ENCODE peak calls at places on chromosome 19, in nine cellular contexts. W, C, S, O, E, Y, U, K and T are unnamed samples.

GRCh38 chr19:19110410-19111137 is 27.7 kb downstream of the TMEM161A start:
- DNase-seq in W (no peak), C (no peak), S (no peak), O (no peak), E (no peak), Y (no peak), U (no peak), K (no peak), T (no peak)

GRCh38 chr19:20925481-20925880 is 2.4 kb downstream of the ZNF85 start:
- DNase-seq in W (no peak), C (no peak), S (no peak), O (no peak), E (no peak), Y (no peak), U (no peak), K (no peak), T (no peak)

GRCh38 chr19:6402834-6403608 is 10.1 kb upstream of the GTF2F1 start:
- DNase-seq in W (no peak), C (peak; percentile 86), S (no peak), O (peak; percentile 84), E (peak; percentile 52), Y (no peak), U (no peak), K (no peak), T (peak; percentile 50)

GRCh38 chr19:19321143-19321577 is 531 bp downstream of the MAU2 start:
- DNase-seq in W (no peak), C (no peak), S (no peak), O (peak; percentile 19), E (no peak), Y (no peak), U (no peak), K (no peak), T (no peak)

GRCh38 chr19:18418725-18419194 is 438 bp upstream of the SSBP4 start:
- DNase-seq in W (no peak), C (no peak), S (no peak), O (peak; percentile 46), E (no peak), Y (peak; percentile 77), U (no peak), K (peak; percentile 64), T (peak; percentile 52)

GRCh38 chr19:36136975-36137686 is 2.7 kb upstream of the CAPNS1 start:
- DNase-seq in W (no peak), C (peak; percentile 75), S (peak; percentile 77), O (peak; percentile 80), E (peak; percentile 23), Y (peak; percentile 64), U (peak; percentile 80), K (peak; percentile 93), T (peak; percentile 76)

GRCh38 chr19:31418692-31419430 is 69.6 kb upstream of the TSHZ3 start:
- DNase-seq in W (no peak), C (no peak), S (no peak), O (no peak), E (no peak), Y (no peak), U (no peak), K (no peak), T (no peak)

GRCh38 chr19:11699931-11700794 is 38.6 kb downstream of the ZNF823 start:
- DNase-seq in W (no peak), C (no peak), S (peak; percentile 38), O (no peak), E (peak; percentile 42), Y (no peak), U (no peak), K (no peak), T (no peak)

GRCh38 chr19:55257461-55258411 is 1.1 kb downstream of the PPP6R1 start:
- DNase-seq in W (no peak), C (peak; percentile 68), S (no peak), O (no peak), E (peak; percentile 32), Y (no peak), U (no peak), K (peak; percentile 54), T (no peak)

DNA sequence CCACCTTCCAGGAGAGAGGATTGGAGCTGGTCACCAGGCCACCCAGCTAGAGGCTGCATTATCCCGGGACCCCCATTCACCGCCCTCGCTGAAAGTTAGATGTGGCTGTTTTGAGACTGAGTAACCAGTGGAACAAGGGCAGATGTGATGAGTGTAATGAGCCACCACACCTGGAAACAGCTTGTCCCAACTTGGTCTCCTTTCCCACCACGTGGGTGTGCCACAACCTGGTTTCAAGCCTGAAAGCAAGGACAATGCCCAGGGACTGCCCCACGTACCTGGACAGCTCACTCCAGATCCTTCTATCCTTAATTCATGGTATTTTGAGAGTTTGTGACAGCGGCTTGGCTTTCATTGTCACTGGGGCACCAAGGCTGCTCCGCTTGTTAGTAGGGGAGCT is 7.0 kb downstream of the LGI4 start:
- DNase-seq in W (no peak), C (no peak), S (no peak), O (no peak), E (no peak), Y (no peak), U (no peak), K (no peak), T (no peak)
- H3K4me1 ChIP-seq in W (peaks cover 4% of the 10 kb centered on the region), C (peaks cover 8% of the 10 kb centered on the region), S (peaks cover 32% of the 10 kb centered on the region), O (peaks cover 79% of the 10 kb centered on the region), E (peaks cover 2% of the 10 kb centered on the region), Y (no peaks in the 10 kb centered on the region), U (peaks cover 40% of the 10 kb centered on the region), K (peaks cover 16% of the 10 kb centered on the region), T (peaks cover 20% of the 10 kb centered on the region)

DNA sequence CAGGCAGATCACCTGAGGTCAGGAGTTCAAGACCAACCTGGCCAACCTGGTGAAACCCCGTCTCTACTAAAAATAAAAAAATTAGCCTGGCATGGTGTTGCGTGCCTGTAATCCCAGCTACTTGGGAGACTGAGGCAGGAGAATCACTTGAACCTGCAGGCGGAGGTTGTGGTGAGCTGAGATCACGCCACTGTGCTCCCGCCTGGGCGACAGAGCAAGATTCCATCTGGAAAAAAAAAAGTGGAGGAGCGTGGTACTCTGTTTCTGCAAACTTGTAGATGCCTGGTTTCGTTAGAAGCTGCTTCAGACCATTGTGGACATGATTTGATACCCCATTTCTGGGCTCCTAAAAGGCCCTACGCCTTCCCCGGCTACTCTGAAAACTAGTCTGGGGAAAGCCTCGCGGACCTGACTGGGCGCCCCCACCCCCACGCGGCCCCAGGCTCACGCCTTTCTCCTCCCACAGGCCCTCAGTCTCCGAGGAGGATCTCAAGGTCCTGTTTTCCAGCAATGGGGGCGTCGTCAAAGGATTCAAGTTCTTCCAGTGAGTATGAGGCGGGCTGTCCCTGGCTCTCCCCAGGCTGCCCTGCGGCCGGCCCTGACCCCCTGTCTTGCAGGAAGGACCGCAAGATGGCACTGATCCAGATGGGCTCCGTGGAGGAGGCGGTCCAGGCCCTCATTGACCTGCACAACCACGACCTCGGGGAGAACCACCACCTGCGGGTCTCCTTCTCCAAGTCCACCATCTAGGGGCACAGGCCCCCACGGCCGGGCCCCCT is 11.5 kb downstream of the PLPPR3 start:
- DNase-seq in W (no peak), C (no peak), S (no peak), O (no peak), E (no peak), Y (peak; percentile 67), U (no peak), K (peak; percentile 42), T (no peak)
- TF ChIP-seq POLR2A in W (no peak), C (no peak), S (no peak), O (no peak), E (no peak), Y (no peak), U (no peak), K (no peak), T (no peak)

DNA sequence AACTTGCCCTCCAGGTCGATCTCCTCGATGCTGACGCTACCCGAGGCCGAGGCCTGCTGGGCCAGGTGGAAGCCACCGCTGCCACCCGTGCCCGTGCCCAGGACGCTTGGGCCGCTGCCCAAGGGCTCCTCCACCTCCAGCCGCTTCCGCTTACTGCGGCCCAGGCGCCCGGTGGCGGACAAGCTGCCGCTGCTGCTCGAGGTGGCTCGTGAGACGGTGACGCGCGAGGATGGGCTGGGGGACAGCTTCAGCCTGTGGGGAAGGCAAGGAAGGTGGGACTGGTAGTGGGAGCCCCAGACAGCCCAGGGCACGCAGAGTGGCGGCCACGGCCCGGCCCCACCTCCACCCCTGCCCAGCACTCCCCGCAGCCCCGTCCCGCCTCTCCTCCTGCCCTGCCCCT is 6.5 kb upstream of the TIMM13 start:
- DNase-seq in W (no peak), C (no peak), S (no peak), O (no peak), E (no peak), Y (peak; percentile 40), U (no peak), K (no peak), T (no peak)
- H3K36me3 ChIP-seq in W (no peaks in the 10 kb centered on the region), C (no peaks in the 10 kb centered on the region), S (peaks cover 37% of the 10 kb centered on the region), O (no peaks in the 10 kb centered on the region), E (peaks cover 43% of the 10 kb centered on the region), Y (peaks cover 52% of the 10 kb centered on the region), U (peaks cover 41% of the 10 kb centered on the region), K (peaks cover 29% of the 10 kb centered on the region), T (peaks cover 2% of the 10 kb centered on the region)

DNA sequence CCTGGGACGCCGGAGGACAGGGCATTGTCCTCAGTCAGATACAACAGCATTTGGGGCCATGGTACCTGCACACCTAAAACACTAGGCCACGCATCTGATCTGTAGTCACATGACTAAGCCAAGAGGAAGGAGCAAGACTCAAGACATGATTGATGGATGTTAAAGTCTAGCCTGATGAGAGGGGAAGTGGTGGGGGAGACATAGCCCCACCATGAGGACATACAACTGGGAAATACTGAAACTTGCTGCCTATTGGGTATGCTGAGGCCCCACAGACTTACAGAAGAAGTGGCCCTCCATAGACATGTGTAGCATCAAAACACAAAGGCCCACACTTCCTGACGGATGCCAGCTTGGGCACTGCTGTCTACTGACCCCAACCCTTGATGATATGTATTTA is 1.4 kb upstream of the ICAM4 start:
- DNase-seq in W (no peak), C (no peak), S (no peak), O (no peak), E (no peak), Y (no peak), U (no peak), K (no peak), T (no peak)
- H3K4me1 ChIP-seq in W (peaks cover 8% of the 10 kb centered on the region), C (peaks cover 37% of the 10 kb centered on the region), S (peaks cover 51% of the 10 kb centered on the region), O (peaks cover 34% of the 10 kb centered on the region), E (peaks cover 14% of the 10 kb centered on the region), Y (peaks cover 33% of the 10 kb centered on the region), U (peaks cover 44% of the 10 kb centered on the region), K (peaks cover 36% of the 10 kb centered on the region), T (peaks cover 35% of the 10 kb centered on the region)